ENCODE peak calls at places on chromosomes 1 and 21, in four cellular contexts. E is esophagus squamous epithelium, K is GF-D8, H is lower leg skin. U is an unnamed sample.

GRCh38 chr1:43978551-43979260 is at the start of gene B4GALT2:
- DNase-seq in E (no peak), K (no peak), H (no peak), U (peak)

GRCh38 chr21:34266322-34266721 is 97.5 kb upstream of the KCNE2 start:
- DNase-seq in K (no peak), E (no peak), H (no peak), U (no peak)

GRCh38 chr1:221543529-221544120 is 198.3 kb downstream of the DUSP10 start:
- DNase-seq in E (no peak), K (no peak), H (no peak), U (no peak)

GRCh38 chr1:214712737-214713136 is 109.7 kb downstream of the CENPF start:
- DNase-seq in E (no peak), H (no peak), K (no peak), U (no peak)

GRCh38 chr1:210129759-210130158 is 102.8 kb upstream of the SERTAD4 start:
- DNase-seq in K (no peak), H (no peak), E (no peak), U (no peak)

GRCh38 chr1:2413495-2414296 is 1.3 kb upstream of the PEX10 start:
- DNase-seq in H (no peak), E (no peak), K (no peak), U (no peak)

GRCh38 chr1:92544756-92545165 is 58.0 kb upstream of the GFI1 start:
- DNase-seq in K (peak), E (no peak), H (no peak), U (no peak)

GRCh38 chr1:32759997-32760623 is 57.0 kb downstream of the YARS1 start:
- DNase-seq in H (peak), E (no peak), K (no peak), U (no peak)